ENCODE peak calls at places on chromosomes 4 and X, in seven cellular contexts. One of them, this sample, is unnamed.

GRCh38 chrX:70454441-70455365 is 10.1 kb downstream of the DLG3 start:
- DNase-seq in lower lobe of right lung: peak
- DNase-seq in uterus: peak
- DNase-seq in right atrium auricular region: peak
- DNase-seq in psoas muscle: no peak
- DNase-seq in OCI-LY7: peak
- DNase-seq in heart left ventricle: peak
- DNase-seq in this sample: peak

GRCh38 chr4:30753316-30753715 is 33.1 kb downstream of the PCDH7 start:
- DNase-seq in lower lobe of right lung: no peak
- DNase-seq in uterus: no peak
- DNase-seq in right atrium auricular region: no peak
- DNase-seq in psoas muscle: no peak
- DNase-seq in OCI-LY7: no peak
- DNase-seq in heart left ventricle: no peak
- DNase-seq in this sample: no peak

GRCh38 chr4:95371457-95372179 is 177.2 kb downstream of the UNC5C start:
- DNase-seq in lower lobe of right lung: no peak
- DNase-seq in uterus: no peak
- DNase-seq in right atrium auricular region: no peak
- DNase-seq in psoas muscle: no peak
- DNase-seq in OCI-LY7: no peak
- DNase-seq in heart left ventricle: no peak
- DNase-seq in this sample: no peak

GRCh38 chrX:138067415-138067814 is 501.5 kb downstream of the ZIC3 start:
- DNase-seq in lower lobe of right lung: no peak
- DNase-seq in uterus: no peak
- DNase-seq in right atrium auricular region: no peak
- DNase-seq in psoas muscle: no peak
- DNase-seq in OCI-LY7: no peak
- DNase-seq in heart left ventricle: no peak
- DNase-seq in this sample: no peak

GRCh38 chrX:134388161-134389109 is 71.5 kb upstream of the HPRT1 start:
- DNase-seq in lower lobe of right lung: no peak
- DNase-seq in uterus: no peak
- DNase-seq in right atrium auricular region: no peak
- DNase-seq in psoas muscle: no peak
- DNase-seq in OCI-LY7: peak
- DNase-seq in heart left ventricle: no peak
- DNase-seq in this sample: peak

GRCh38 chr4:142648378-142648777 is 197.7 kb downstream of the INPP4B start:
- DNase-seq in lower lobe of right lung: no peak
- DNase-seq in uterus: no peak
- DNase-seq in right atrium auricular region: no peak
- DNase-seq in psoas muscle: no peak
- DNase-seq in OCI-LY7: no peak
- DNase-seq in heart left ventricle: no peak
- DNase-seq in this sample: no peak

GRCh38 chrX:3501833-3502535 is 155.5 kb upstream of the MXRA5 start:
- DNase-seq in lower lobe of right lung: no peak
- DNase-seq in uterus: no peak
- DNase-seq in right atrium auricular region: no peak
- DNase-seq in psoas muscle: peak
- DNase-seq in OCI-LY7: no peak
- DNase-seq in heart left ventricle: peak
- DNase-seq in this sample: peak

GRCh38 chr4:165540206-165540865 is 161.5 kb downstream of the CPE start:
- DNase-seq in lower lobe of right lung: no peak
- DNase-seq in uterus: no peak
- DNase-seq in right atrium auricular region: no peak
- DNase-seq in psoas muscle: no peak
- DNase-seq in OCI-LY7: no peak
- DNase-seq in heart left ventricle: no peak
- DNase-seq in this sample: no peak

GRCh38 chrX:13827693-13828092 is 10.8 kb upstream of the GPM6B start:
- DNase-seq in lower lobe of right lung: no peak
- DNase-seq in uterus: no peak
- DNase-seq in right atrium auricular region: no peak
- DNase-seq in psoas muscle: no peak
- DNase-seq in OCI-LY7: no peak
- DNase-seq in heart left ventricle: no peak
- DNase-seq in this sample: no peak

GRCh38 chrX:19107035-19107434 is 15.2 kb downstream of the ADGRG2 start:
- DNase-seq in lower lobe of right lung: no peak
- DNase-seq in uterus: no peak
- DNase-seq in right atrium auricular region: no peak
- DNase-seq in psoas muscle: no peak
- DNase-seq in OCI-LY7: no peak
- DNase-seq in heart left ventricle: no peak
- DNase-seq in this sample: no peak
- TF ChIP-seq CTCF in lower lobe of right lung: no peak
- TF ChIP-seq CTCF in uterus: no peak
- TF ChIP-seq CTCF in right atrium auricular region: no peak
- TF ChIP-seq CTCF in psoas muscle: no peak
- TF ChIP-seq CTCF in OCI-LY7: no peak
- TF ChIP-seq CTCF in heart left ventricle: no peak
- TF ChIP-seq CTCF in this sample: no peak

GRCh38 chrX:497201-497710 is 110.5 kb upstream of the PPP2R3B start:
- DNase-seq in lower lobe of right lung: no peak
- DNase-seq in uterus: no peak
- DNase-seq in right atrium auricular region: no peak
- DNase-seq in psoas muscle: no peak
- DNase-seq in OCI-LY7: no peak
- DNase-seq in heart left ventricle: no peak
- DNase-seq in this sample: no peak

GRCh38 chrX:500481-501010 is 113.8 kb upstream of the PPP2R3B start:
- DNase-seq in lower lobe of right lung: no peak
- DNase-seq in uterus: no peak
- DNase-seq in right atrium auricular region: peak
- DNase-seq in psoas muscle: no peak
- DNase-seq in OCI-LY7: no peak
- DNase-seq in heart left ventricle: no peak
- DNase-seq in this sample: no peak

GRCh38 chrX:499870-500364 is 113.2 kb upstream of the PPP2R3B start:
- DNase-seq in lower lobe of right lung: no peak
- DNase-seq in uterus: no peak
- DNase-seq in right atrium auricular region: no peak
- DNase-seq in psoas muscle: no peak
- DNase-seq in OCI-LY7: no peak
- DNase-seq in heart left ventricle: no peak
- DNase-seq in this sample: no peak
- H3K4me3 ChIP-seq in lower lobe of right lung: no peak
- H3K4me3 ChIP-seq in uterus: no peak
- H3K4me3 ChIP-seq in right atrium auricular region: no peak
- H3K4me3 ChIP-seq in psoas muscle: no peak
- H3K4me3 ChIP-seq in OCI-LY7: no peak
- H3K4me3 ChIP-seq in heart left ventricle: no peak
- H3K4me3 ChIP-seq in this sample: no peak

GRCh38 chrX:12709047-12709446 is 82.2 kb upstream of the PRPS2 start:
- DNase-seq in lower lobe of right lung: no peak
- DNase-seq in uterus: no peak
- DNase-seq in right atrium auricular region: no peak
- DNase-seq in psoas muscle: no peak
- DNase-seq in OCI-LY7: no peak
- DNase-seq in heart left ventricle: no peak
- DNase-seq in this sample: no peak
- TF ChIP-seq CTCF in lower lobe of right lung: no peak
- TF ChIP-seq CTCF in uterus: no peak
- TF ChIP-seq CTCF in right atrium auricular region: no peak
- TF ChIP-seq CTCF in psoas muscle: no peak
- TF ChIP-seq CTCF in OCI-LY7: no peak
- TF ChIP-seq CTCF in heart left ventricle: no peak
- TF ChIP-seq CTCF in this sample: no peak

GRCh38 chr4:183175631-183176232 is 76.7 kb downstream of the WWC2 start:
- DNase-seq in lower lobe of right lung: no peak
- DNase-seq in uterus: no peak
- DNase-seq in right atrium auricular region: no peak
- DNase-seq in psoas muscle: no peak
- DNase-seq in OCI-LY7: no peak
- DNase-seq in heart left ventricle: no peak
- DNase-seq in this sample: no peak

GRCh38 chr4:183170894-183171293 is 71.8 kb downstream of the WWC2 start:
- DNase-seq in lower lobe of right lung: no peak
- DNase-seq in uterus: no peak
- DNase-seq in right atrium auricular region: no peak
- DNase-seq in psoas muscle: no peak
- DNase-seq in OCI-LY7: no peak
- DNase-seq in heart left ventricle: no peak
- DNase-seq in this sample: no peak

GRCh38 chr4:183172881-183173280 is 73.8 kb downstream of the WWC2 start:
- DNase-seq in lower lobe of right lung: no peak
- DNase-seq in uterus: no peak
- DNase-seq in right atrium auricular region: no peak
- DNase-seq in psoas muscle: no peak
- DNase-seq in OCI-LY7: no peak
- DNase-seq in heart left ventricle: no peak
- DNase-seq in this sample: no peak

GRCh38 chr4:183171484-183172267 is 72.6 kb downstream of the WWC2 start:
- DNase-seq in lower lobe of right lung: no peak
- DNase-seq in uterus: no peak
- DNase-seq in right atrium auricular region: no peak
- DNase-seq in psoas muscle: no peak
- DNase-seq in OCI-LY7: no peak
- DNase-seq in heart left ventricle: no peak
- DNase-seq in this sample: no peak

GRCh38 chr4:183173580-183174526 is 74.8 kb downstream of the WWC2 start:
- DNase-seq in lower lobe of right lung: no peak
- DNase-seq in uterus: no peak
- DNase-seq in right atrium auricular region: no peak
- DNase-seq in psoas muscle: no peak
- DNase-seq in OCI-LY7: no peak
- DNase-seq in heart left ventricle: no peak
- DNase-seq in this sample: peak
- H3K4me3 ChIP-seq in lower lobe of right lung: no peak
- H3K4me3 ChIP-seq in uterus: no peak
- H3K4me3 ChIP-seq in right atrium auricular region: no peak
- H3K4me3 ChIP-seq in psoas muscle: no peak
- H3K4me3 ChIP-seq in OCI-LY7: no peak
- H3K4me3 ChIP-seq in heart left ventricle: no peak
- H3K4me3 ChIP-seq in this sample: no peak

GRCh38 chr4:175282407-175282806 is 364.2 kb downstream of the ADAM29 start:
- DNase-seq in lower lobe of right lung: no peak
- DNase-seq in uterus: no peak
- DNase-seq in right atrium auricular region: no peak
- DNase-seq in psoas muscle: no peak
- DNase-seq in OCI-LY7: no peak
- DNase-seq in heart left ventricle: no peak
- DNase-seq in this sample: no peak

GRCh38 chr4:175273995-175274753 is 356.0 kb downstream of the ADAM29 start:
- DNase-seq in lower lobe of right lung: no peak
- DNase-seq in uterus: no peak
- DNase-seq in right atrium auricular region: no peak
- DNase-seq in psoas muscle: no peak
- DNase-seq in OCI-LY7: no peak
- DNase-seq in heart left ventricle: no peak
- DNase-seq in this sample: no peak

GRCh38 chr4:175281894-175282293 is 363.7 kb downstream of the ADAM29 start:
- DNase-seq in lower lobe of right lung: no peak
- DNase-seq in uterus: no peak
- DNase-seq in right atrium auricular region: no peak
- DNase-seq in psoas muscle: no peak
- DNase-seq in OCI-LY7: no peak
- DNase-seq in heart left ventricle: no peak
- DNase-seq in this sample: no peak

GRCh38 chr4:175280153-175280552 is 362.0 kb downstream of the ADAM29 start:
- DNase-seq in lower lobe of right lung: no peak
- DNase-seq in uterus: no peak
- DNase-seq in right atrium auricular region: no peak
- DNase-seq in psoas muscle: no peak
- DNase-seq in OCI-LY7: no peak
- DNase-seq in heart left ventricle: no peak
- DNase-seq in this sample: no peak

DNA sequence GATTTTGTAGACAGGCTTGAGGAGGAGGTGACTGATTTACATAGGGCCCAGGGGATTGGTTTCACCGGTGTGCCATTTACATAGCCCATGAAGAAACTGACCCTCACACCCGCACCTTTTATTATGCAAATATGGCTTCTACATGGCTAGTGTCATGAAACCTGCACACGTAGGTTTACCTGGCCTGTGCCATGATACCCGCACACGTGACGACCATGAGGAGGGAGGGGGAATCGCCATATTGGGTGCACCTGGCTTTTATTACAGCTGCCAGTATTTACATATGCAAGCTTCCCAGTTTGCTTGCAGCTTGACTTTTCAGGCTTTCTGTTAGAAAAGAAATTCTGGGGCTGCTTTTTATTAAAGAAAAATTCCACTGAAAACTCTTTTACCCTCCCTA is 359.7 kb downstream of the ADAM29 start:
- DNase-seq in lower lobe of right lung: no peak
- DNase-seq in uterus: no peak
- DNase-seq in right atrium auricular region: no peak
- DNase-seq in psoas muscle: no peak
- DNase-seq in OCI-LY7: no peak
- DNase-seq in heart left ventricle: no peak
- DNase-seq in this sample: no peak
- TF ChIP-seq CTCF in lower lobe of right lung: no peak
- TF ChIP-seq CTCF in uterus: no peak
- TF ChIP-seq CTCF in right atrium auricular region: no peak
- TF ChIP-seq CTCF in psoas muscle: no peak
- TF ChIP-seq CTCF in OCI-LY7: no peak
- TF ChIP-seq CTCF in heart left ventricle: no peak
- TF ChIP-seq CTCF in this sample: no peak

GRCh38 chrX:153867139-153867538 is 18.8 kb downstream of the L1CAM start:
- DNase-seq in lower lobe of right lung: no peak
- DNase-seq in uterus: no peak
- DNase-seq in right atrium auricular region: no peak
- DNase-seq in psoas muscle: no peak
- DNase-seq in OCI-LY7: no peak
- DNase-seq in heart left ventricle: no peak
- DNase-seq in this sample: no peak

GRCh38 chrX:153865685-153866084 is 20.3 kb downstream of the L1CAM start:
- DNase-seq in lower lobe of right lung: no peak
- DNase-seq in uterus: no peak
- DNase-seq in right atrium auricular region: no peak
- DNase-seq in psoas muscle: no peak
- DNase-seq in OCI-LY7: no peak
- DNase-seq in heart left ventricle: no peak
- DNase-seq in this sample: no peak

GRCh38 chrX:153866302-153867019 is 19.5 kb downstream of the L1CAM start:
- DNase-seq in lower lobe of right lung: no peak
- DNase-seq in uterus: no peak
- DNase-seq in right atrium auricular region: no peak
- DNase-seq in psoas muscle: no peak
- DNase-seq in OCI-LY7: no peak
- DNase-seq in heart left ventricle: no peak
- DNase-seq in this sample: no peak

GRCh38 chrX:153868576-153869472 is 17.1 kb downstream of the L1CAM start:
- DNase-seq in lower lobe of right lung: no peak
- DNase-seq in uterus: no peak
- DNase-seq in right atrium auricular region: no peak
- DNase-seq in psoas muscle: no peak
- DNase-seq in OCI-LY7: no peak
- DNase-seq in heart left ventricle: no peak
- DNase-seq in this sample: no peak

DNA sequence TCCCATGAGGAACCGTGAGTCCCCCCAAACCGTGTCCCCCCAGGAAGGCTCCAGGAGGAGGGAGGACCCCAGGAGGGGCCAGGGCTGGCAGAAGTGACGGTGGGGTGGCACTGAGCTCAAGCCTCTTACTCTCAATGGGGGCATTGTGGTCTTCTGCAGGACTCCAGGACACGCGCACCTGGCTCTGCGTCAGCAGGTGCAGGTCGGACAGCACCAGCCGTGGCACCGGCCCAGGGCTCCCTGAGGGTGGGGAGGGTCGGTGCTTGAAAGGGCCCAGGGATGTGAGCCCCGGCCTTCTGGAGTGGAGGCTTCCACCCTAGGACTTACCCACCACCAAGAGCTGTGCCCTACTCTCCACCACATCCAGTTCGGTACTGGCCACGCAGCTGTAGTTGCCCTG is 18.3 kb downstream of the L1CAM start:
- DNase-seq in lower lobe of right lung: no peak
- DNase-seq in uterus: no peak
- DNase-seq in right atrium auricular region: no peak
- DNase-seq in psoas muscle: no peak
- DNase-seq in OCI-LY7: no peak
- DNase-seq in heart left ventricle: no peak
- DNase-seq in this sample: no peak
- H3K4me3 ChIP-seq in lower lobe of right lung: no peak
- H3K4me3 ChIP-seq in uterus: no peak
- H3K4me3 ChIP-seq in right atrium auricular region: no peak
- H3K4me3 ChIP-seq in psoas muscle: no peak
- H3K4me3 ChIP-seq in OCI-LY7: no peak
- H3K4me3 ChIP-seq in heart left ventricle: no peak
- H3K4me3 ChIP-seq in this sample: no peak